ENCODE peak calls at places on chromosomes 5 and 9, in nine cellular contexts. Z is HFFc6, V is cardiac muscle cell, W is GM13977, A is T-helper 9 cell, E is transverse colon, J is iPS-NIHi11, H is glutamatergic neuron, N is frontal cortex. K is an unnamed sample.

GRCh38 chr5:160213537-160213936 is 15.8 kb upstream of the FABP6 start:
- DNase-seq in E (no peak), H (no peak), N (no peak), V (no peak), A (no peak), W (no peak), J (peak), Z (no peak), K (no peak)

GRCh38 chr9:136487672-136488071 is 4.8 kb upstream of the SEC16A start:
- DNase-seq in W (no peak), V (no peak), Z (no peak), A (no peak), N (no peak), J (no peak), E (no peak), H (no peak), K (no peak)

GRCh38 chr5:154885438-154885837 is 27.0 kb downstream of the CNOT8 start:
- DNase-seq in Z (no peak), A (no peak), N (no peak), W (no peak), V (no peak), J (no peak), H (no peak), E (no peak), K (no peak)

GRCh38 chr5:158770506-158770905 is 329.2 kb downstream of the EBF1 start:
- DNase-seq in J (peak), W (no peak), V (peak), Z (no peak), A (no peak), E (no peak), H (no peak), N (no peak), K (no peak)

GRCh38 chr5:172533399-172534228 is 79.3 kb upstream of the SH3PXD2B start:
- DNase-seq in A (no peak), J (no peak), V (no peak), N (no peak), W (no peak), H (no peak), E (no peak), Z (no peak), K (no peak)

GRCh38 chr9:134751630-134752029 is 110.0 kb downstream of the COL5A1 start:
- DNase-seq in E (no peak), J (no peak), N (no peak), A (no peak), V (no peak), Z (no peak), W (no peak), H (no peak), K (no peak)

GRCh38 chr5:158320178-158320674 is 461.3 kb upstream of the CLINT1 start:
- DNase-seq in A (no peak), W (no peak), H (peak), V (peak), E (no peak), J (no peak), N (no peak), Z (no peak), K (no peak)

GRCh38 chr9:133839822-133840329 is 101.7 kb upstream of the SARDH start:
- DNase-seq in Z (peak), N (no peak), H (peak), A (no peak), J (peak), W (no peak), E (no peak), V (peak), K (no peak)

GRCh38 chr5:7813007-7813406 is 37.9 kb downstream of the CFAP90 start:
- DNase-seq in W (no peak), H (no peak), Z (no peak), N (no peak), A (no peak), V (no peak), J (no peak), E (no peak), K (no peak)

GRCh38 chr5:73122875-73123810 is 2.8 kb downstream of the TMEM171 start:
- DNase-seq in V (peak), J (peak), H (peak), A (no peak), Z (no peak), N (no peak), W (no peak), E (no peak), K (no peak)

GRCh38 chr5:179319741-179320281 is 25.4 kb downstream of the ADAMTS2 start:
- DNase-seq in W (no peak), E (no peak), H (peak), Z (peak), N (no peak), J (no peak), V (peak), A (no peak), K (no peak)

GRCh38 chr5:84535281-84535680 is 150.6 kb upstream of the EDIL3 start:
- DNase-seq in W (no peak), J (no peak), E (no peak), H (no peak), N (no peak), Z (no peak), A (no peak), V (no peak), K (no peak)

GRCh38 chr5:1315709-1316587 is 21.1 kb upstream of the TERT start:
- DNase-seq in H (no peak), W (peak), Z (no peak), E (peak), V (peak), J (peak), N (no peak), A (peak), K (peak)

GRCh38 chr9:69009708-69010107 is 4.2 kb downstream of the PRKACG start:
- DNase-seq in J (no peak), N (no peak), Z (no peak), W (no peak), A (no peak), V (no peak), E (no peak), H (no peak), K (no peak)

GRCh38 chr9:99222416-99223280 is 566 bp downstream of the SEC61B start:
- DNase-seq in H (no peak), Z (peak), A (no peak), V (peak), E (no peak), W (no peak), N (no peak), J (no peak), K (no peak)

GRCh38 chr9:68619056-68619455 is 78.4 kb upstream of the TMEM252 start:
- DNase-seq in J (no peak), H (no peak), V (no peak), Z (no peak), A (no peak), W (peak), N (no peak), E (no peak), K (no peak)

GRCh38 chr5:84218546-84218945 is 166.1 kb downstream of the EDIL3 start:
- DNase-seq in A (no peak), J (no peak), V (no peak), H (no peak), W (no peak), N (no peak), E (no peak), Z (no peak), K (no peak)

K was measured in GM12864.